ENCODE peak calls at places on chromosomes 16 and 17, in nine cellular contexts. E is stimulated activated CD4-positive, alpha-beta T cell treated with anti-CD3 and anti-CD28 coated beads, Interleukin-4, amount 100 ng/mL, for 1 hour; G is AG09309; O is RWPE1; Z is cardiac muscle cell; V is adipocyte; K is globus pallidus; S is CD4-positive, alpha-beta memory T cell; W is H4. L is an unnamed sample.

GRCh38 chr16:14193316-14193871 is 122.3 kb downstream of the MRTFB start:
- DNase-seq in E (peak), G (no peak), O (no peak), Z (no peak), V (no peak), K (no peak), S (no peak), W (no peak), L (peak)

GRCh38 chr17:6570731-6571465 is 14.5 kb upstream of the PITPNM3 start:
- DNase-seq in E (no peak), G (no peak), O (no peak), Z (no peak), V (no peak), K (no peak), S (no peak), W (no peak), L (no peak)

GRCh38 chr17:39801055-39801454 is 63.1 kb downstream of the IKZF3 start:
- DNase-seq in E (no peak), G (no peak), O (no peak), Z (no peak), V (no peak), K (no peak), S (no peak), W (no peak), L (no peak)

GRCh38 chr16:66652661-66653060 is 43.9 kb downstream of the CMTM4 start:
- DNase-seq in E (no peak), G (peak), O (no peak), Z (peak), V (no peak), K (no peak), S (no peak), W (no peak), L (no peak)

GRCh38 chr16:10729649-10730048 is 14.0 kb upstream of the NUBP1 start:
- DNase-seq in E (no peak), G (peak), O (peak), Z (peak), V (peak), K (no peak), S (no peak), W (peak), L (no peak)

GRCh38 chr17:16243811-16244567 is 27.0 kb downstream of the PIGL start:
- DNase-seq in E (no peak), G (no peak), O (no peak), Z (no peak), V (no peak), K (no peak), S (no peak), W (no peak), L (no peak)

GRCh38 chr16:57062329-57062728 is 30.1 kb upstream of the CPNE2 start:
- DNase-seq in E (no peak), G (no peak), O (no peak), Z (no peak), V (no peak), K (no peak), S (no peak), W (no peak), L (no peak)

GRCh38 chr17:5468075-5468473 is 708 bp downstream of the DHX33 start:
- DNase-seq in E (peak), G (no peak), O (peak), Z (no peak), V (no peak), K (no peak), S (no peak), W (no peak), L (peak)

GRCh38 chr16:66934138-66934838 is at the start of gene CIAO2B:
- DNase-seq in E (peak), G (peak), O (peak), Z (peak), V (peak), K (peak), S (peak), W (peak), L (peak)

GRCh38 chr17:72634621-72635020 is 457.9 kb downstream of the SLC39A11 start:
- DNase-seq in E (no peak), G (no peak), O (no peak), Z (no peak), V (no peak), K (no peak), S (peak), W (no peak), L (no peak)

GRCh38 chr16:47506800-47507199 is 45.7 kb downstream of the PHKB start:
- DNase-seq in E (no peak), G (no peak), O (no peak), Z (no peak), V (no peak), K (no peak), S (no peak), W (no peak), L (no peak)

GRCh38 chr17:75488693-75489510 is 26.4 kb downstream of the CASKIN2 start:
- DNase-seq in E (no peak), G (no peak), O (no peak), Z (no peak), V (no peak), K (peak), S (no peak), W (no peak), L (no peak)

GRCh38 chr16:85377388-85378144 is 235.6 kb upstream of the GSE1 start:
- DNase-seq in E (no peak), G (no peak), O (no peak), Z (peak), V (no peak), K (no peak), S (no peak), W (peak), L (no peak)

GRCh38 chr16:11121909-11122692 is 133.9 kb downstream of the SOCS1 start:
- DNase-seq in E (no peak), G (no peak), O (no peak), Z (no peak), V (no peak), K (no peak), S (no peak), W (no peak), L (no peak)

GRCh38 chr17:76274559-76274956 is 9.4 kb downstream of the UBALD2 start:
- DNase-seq in E (no peak), G (no peak), O (no peak), Z (no peak), V (no peak), K (no peak), S (no peak), W (no peak), L (no peak)

GRCh38 chr16:50246299-50247122 is 19.8 kb upstream of the ADCY7 start:
- DNase-seq in E (no peak), G (no peak), O (no peak), Z (no peak), V (no peak), K (no peak), S (no peak), W (no peak), L (no peak)

GRCh38 chr16:30566531-30566930 is 5.0 kb downstream of the ZNF688 start:
- DNase-seq in E (no peak), G (no peak), O (no peak), Z (no peak), V (no peak), K (no peak), S (no peak), W (no peak), L (no peak)

GRCh38 chr16:11610580-11610979 is 23.9 kb upstream of the LITAF start:
- DNase-seq in E (no peak), G (no peak), O (no peak), Z (no peak), V (no peak), K (no peak), S (no peak), W (no peak), L (no peak)

GRCh38 chr16:58148526-58148925 is 19.3 kb upstream of the CFAP20 start:
- DNase-seq in E (no peak), G (no peak), O (no peak), Z (no peak), V (no peak), K (no peak), S (no peak), W (no peak), L (no peak)

GRCh38 chr17:74223901-74224300 is 10.5 kb downstream of the TTYH2 start:
- DNase-seq in E (no peak), G (no peak), O (no peak), Z (no peak), V (no peak), K (no peak), S (no peak), W (no peak), L (no peak)

GRCh38 chr16:55280622-55281021 is 43.4 kb upstream of the IRX6 start:
- DNase-seq in E (no peak), G (peak), O (no peak), Z (no peak), V (no peak), K (no peak), S (no peak), W (no peak), L (no peak)

GRCh38 chr17:74750327-74751069 is 2.1 kb downstream of the NHERF1 start:
- DNase-seq in E (no peak), G (no peak), O (no peak), Z (no peak), V (no peak), K (peak), S (peak), W (no peak), L (no peak)

GRCh38 chr16:12752159-12752558 is 51.5 kb downstream of the CPPED1 start:
- DNase-seq in E (no peak), G (no peak), O (no peak), Z (no peak), V (no peak), K (no peak), S (no peak), W (no peak), L (no peak)

GRCh38 chr16:10107081-10107480 is 75.1 kb downstream of the GRIN2A start:
- DNase-seq in E (no peak), G (no peak), O (no peak), Z (no peak), V (no peak), K (no peak), S (no peak), W (no peak), L (no peak)

L was measured in naive B cell.